ENCODE peak calls at places on chromosomes 4 and X, in six cellular contexts. One of them, this sample, is unnamed.
A peak's percentile ranks its signal among the peaks of the same experiment; 100 is the strongest.

GRCh38 chrX:97672608-97673007 is 788.9 kb downstream of the RPA4 start:
- DNase-seq in cardiac muscle cell: no peak
- DNase-seq in SJSA1: no peak
- DNase-seq in stomach: no peak
- DNase-seq in uterus: no peak
- DNase-seq in tibial nerve: no peak
- DNase-seq in this sample: no peak

GRCh38 chr4:156672492-156672891 is 299.1 kb downstream of the PDGFC start:
- DNase-seq in uterus: no peak
- DNase-seq in cardiac muscle cell: peak; percentile 4
- DNase-seq in tibial nerve: no peak
- DNase-seq in stomach: no peak
- DNase-seq in SJSA1: no peak
- DNase-seq in this sample: no peak

GRCh38 chr4:87497141-87497540 is 32.0 kb downstream of the SPARCL1 start:
- DNase-seq in stomach: no peak
- DNase-seq in uterus: no peak
- DNase-seq in SJSA1: no peak
- DNase-seq in tibial nerve: no peak
- DNase-seq in cardiac muscle cell: no peak
- DNase-seq in this sample: no peak

GRCh38 chr4:30720021-30720655 is at the start of gene PCDH7:
- DNase-seq in cardiac muscle cell: peak; percentile 49
- DNase-seq in uterus: peak; percentile 46
- DNase-seq in SJSA1: no peak
- DNase-seq in tibial nerve: no peak
- DNase-seq in stomach: peak; percentile 37
- DNase-seq in this sample: no peak

GRCh38 chr4:138113819-138114415 is 128.2 kb downstream of the SLC7A11 start:
- DNase-seq in cardiac muscle cell: peak; percentile 54
- DNase-seq in uterus: no peak
- DNase-seq in SJSA1: no peak
- DNase-seq in tibial nerve: no peak
- DNase-seq in stomach: no peak
- DNase-seq in this sample: no peak

GRCh38 chr4:6199344-6199921 is 916 bp downstream of the JAKMIP1 start:
- DNase-seq in cardiac muscle cell: no peak
- DNase-seq in tibial nerve: no peak
- DNase-seq in stomach: no peak
- DNase-seq in uterus: no peak
- DNase-seq in SJSA1: no peak
- DNase-seq in this sample: peak; percentile 61

GRCh38 chr4:151921811-151922210 is 161.0 kb upstream of the GATB start:
- DNase-seq in cardiac muscle cell: no peak
- DNase-seq in stomach: no peak
- DNase-seq in tibial nerve: no peak
- DNase-seq in SJSA1: peak; percentile 14
- DNase-seq in uterus: no peak
- DNase-seq in this sample: no peak

GRCh38 chrX:103376118-103376978 is at the start of gene BEX3:
- DNase-seq in tibial nerve: peak; percentile 15
- DNase-seq in uterus: peak; percentile 47
- DNase-seq in SJSA1: peak; percentile 36
- DNase-seq in stomach: peak; percentile 66
- DNase-seq in cardiac muscle cell: peak; percentile 77
- DNase-seq in this sample: peak; percentile 39

GRCh38 chrX:65671966-65672365 is 4.5 kb downstream of the MSN start:
- DNase-seq in SJSA1: no peak
- DNase-seq in uterus: no peak
- DNase-seq in stomach: no peak
- DNase-seq in cardiac muscle cell: peak; percentile 65
- DNase-seq in tibial nerve: no peak
- DNase-seq in this sample: no peak

GRCh38 chrX:65674351-65674893 is 7.0 kb downstream of the MSN start:
- DNase-seq in SJSA1: no peak
- DNase-seq in stomach: no peak
- DNase-seq in tibial nerve: no peak
- DNase-seq in uterus: no peak
- DNase-seq in cardiac muscle cell: no peak
- DNase-seq in this sample: no peak

GRCh38 chrX:65677954-65678469 is 10.6 kb downstream of the MSN start:
- DNase-seq in SJSA1: peak; percentile 65
- DNase-seq in uterus: peak; percentile 60
- DNase-seq in cardiac muscle cell: peak; percentile 93
- DNase-seq in tibial nerve: no peak
- DNase-seq in stomach: no peak
- DNase-seq in this sample: no peak

GRCh38 chrX:65671286-65671685 is 3.8 kb downstream of the MSN start:
- DNase-seq in stomach: no peak
- DNase-seq in tibial nerve: no peak
- DNase-seq in cardiac muscle cell: no peak
- DNase-seq in uterus: no peak
- DNase-seq in SJSA1: no peak
- DNase-seq in this sample: no peak

GRCh38 chrX:65673857-65674350 is 6.5 kb downstream of the MSN start:
- DNase-seq in uterus: no peak
- DNase-seq in stomach: no peak
- DNase-seq in tibial nerve: no peak
- DNase-seq in cardiac muscle cell: no peak
- DNase-seq in SJSA1: no peak
- DNase-seq in this sample: no peak
- H3K4me1 ChIP-seq in uterus: no peaks in the 10 kb centered on the region
- H3K4me1 ChIP-seq in stomach: peaks cover 73% of the 10 kb centered on the region
- H3K4me1 ChIP-seq in tibial nerve: no peaks in the 10 kb centered on the region
- H3K4me1 ChIP-seq in cardiac muscle cell: peaks cover 13% of the 10 kb centered on the region
- H3K4me1 ChIP-seq in SJSA1: peaks cover 59% of the 10 kb centered on the region
- H3K4me1 ChIP-seq in this sample: peaks cover 69% of the 10 kb centered on the region

GRCh38 chrX:151879856-151880255 is 32.8 kb upstream of the MAGEA4 start:
- DNase-seq in tibial nerve: no peak
- DNase-seq in cardiac muscle cell: no peak
- DNase-seq in stomach: no peak
- DNase-seq in uterus: no peak
- DNase-seq in SJSA1: no peak
- DNase-seq in this sample: no peak
- H3K4me1 ChIP-seq in tibial nerve: no peaks in the 10 kb centered on the region
- H3K4me1 ChIP-seq in cardiac muscle cell: no peaks in the 10 kb centered on the region
- H3K4me1 ChIP-seq in stomach: no peaks in the 10 kb centered on the region
- H3K4me1 ChIP-seq in uterus: no peaks in the 10 kb centered on the region
- H3K4me1 ChIP-seq in SJSA1: no peaks in the 10 kb centered on the region
- H3K4me1 ChIP-seq in this sample: no peaks in the 10 kb centered on the region

GRCh38 chrX:120456973-120457372 is 12.1 kb downstream of the LAMP2 start:
- DNase-seq in uterus: no peak
- DNase-seq in SJSA1: peak; percentile 26
- DNase-seq in stomach: no peak
- DNase-seq in tibial nerve: no peak
- DNase-seq in cardiac muscle cell: no peak
- DNase-seq in this sample: peak; percentile 18
- H3K4me1 ChIP-seq in uterus: no peaks in the 10 kb centered on the region
- H3K4me1 ChIP-seq in SJSA1: peaks cover 27% of the 10 kb centered on the region
- H3K4me1 ChIP-seq in stomach: peaks cover 12% of the 10 kb centered on the region
- H3K4me1 ChIP-seq in tibial nerve: no peaks in the 10 kb centered on the region
- H3K4me1 ChIP-seq in cardiac muscle cell: peaks cover 1% of the 10 kb centered on the region
- H3K4me1 ChIP-seq in this sample: peaks cover 26% of the 10 kb centered on the region

GRCh38 chr4:186934255-186934654 is 210.6 kb upstream of the FAT1 start:
- DNase-seq in uterus: no peak
- DNase-seq in tibial nerve: no peak
- DNase-seq in cardiac muscle cell: no peak
- DNase-seq in stomach: no peak
- DNase-seq in SJSA1: no peak
- DNase-seq in this sample: no peak
- H3K4me1 ChIP-seq in uterus: no peaks in the 10 kb centered on the region
- H3K4me1 ChIP-seq in tibial nerve: no peaks in the 10 kb centered on the region
- H3K4me1 ChIP-seq in cardiac muscle cell: peaks cover 10% of the 10 kb centered on the region
- H3K4me1 ChIP-seq in stomach: peaks cover 21% of the 10 kb centered on the region
- H3K4me1 ChIP-seq in SJSA1: peaks cover 41% of the 10 kb centered on the region
- H3K4me1 ChIP-seq in this sample: no peaks in the 10 kb centered on the region

DNA sequence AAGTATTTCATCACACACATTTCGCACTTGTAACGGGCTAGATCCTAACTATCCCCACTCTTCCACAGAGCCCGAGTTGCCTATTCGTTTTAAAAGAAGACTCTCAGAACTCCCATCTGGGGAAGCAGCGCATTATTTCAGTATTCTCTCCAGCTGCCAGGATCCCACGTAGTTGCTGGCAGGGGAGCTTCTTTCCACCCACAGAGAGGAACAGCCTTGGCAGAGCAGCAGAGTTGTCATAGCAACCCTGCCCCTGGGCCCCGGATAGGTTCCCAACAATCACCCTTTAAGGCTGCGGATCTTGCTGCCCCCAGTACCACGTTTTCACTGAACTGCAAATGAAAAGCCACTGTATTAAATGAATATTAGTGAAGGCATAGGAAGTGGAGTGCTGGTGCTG is 106.7 kb downstream of the GPM6A start:
- DNase-seq in tibial nerve: no peak
- DNase-seq in uterus: no peak
- DNase-seq in SJSA1: no peak
- DNase-seq in stomach: no peak
- DNase-seq in cardiac muscle cell: peak; percentile 0
- DNase-seq in this sample: no peak
- H3K4me1 ChIP-seq in tibial nerve: no peaks in the 10 kb centered on the region
- H3K4me1 ChIP-seq in uterus: no peaks in the 10 kb centered on the region
- H3K4me1 ChIP-seq in SJSA1: no peaks in the 10 kb centered on the region
- H3K4me1 ChIP-seq in stomach: no peaks in the 10 kb centered on the region
- H3K4me1 ChIP-seq in cardiac muscle cell: no peaks in the 10 kb centered on the region
- H3K4me1 ChIP-seq in this sample: no peaks in the 10 kb centered on the region

GRCh38 chr4:1208266-1208961 is 36.0 kb upstream of the SPON2 start:
- DNase-seq in cardiac muscle cell: peak; percentile 53
- DNase-seq in stomach: no peak
- DNase-seq in uterus: peak; percentile 40
- DNase-seq in SJSA1: no peak
- DNase-seq in tibial nerve: no peak
- DNase-seq in this sample: no peak

GRCh38 chr4:1205641-1206298 is 33.4 kb upstream of the SPON2 start:
- DNase-seq in cardiac muscle cell: no peak
- DNase-seq in stomach: peak; percentile 23
- DNase-seq in tibial nerve: peak; percentile 6
- DNase-seq in SJSA1: no peak
- DNase-seq in uterus: peak; percentile 18
- DNase-seq in this sample: no peak

GRCh38 chr4:1207603-1208265 is 35.4 kb upstream of the SPON2 start:
- DNase-seq in SJSA1: no peak
- DNase-seq in tibial nerve: peak; percentile 56
- DNase-seq in stomach: peak; percentile 66
- DNase-seq in cardiac muscle cell: peak; percentile 89
- DNase-seq in uterus: peak; percentile 84
- DNase-seq in this sample: no peak

GRCh38 chr4:1206299-1207156 is 34.1 kb upstream of the SPON2 start:
- DNase-seq in uterus: peak; percentile 18
- DNase-seq in stomach: no peak
- DNase-seq in cardiac muscle cell: no peak
- DNase-seq in SJSA1: no peak
- DNase-seq in tibial nerve: peak; percentile 4
- DNase-seq in this sample: no peak

GRCh38 chr4:1207157-1207470 is 34.7 kb upstream of the SPON2 start:
- DNase-seq in stomach: no peak
- DNase-seq in uterus: peak; percentile 23
- DNase-seq in cardiac muscle cell: no peak
- DNase-seq in SJSA1: no peak
- DNase-seq in tibial nerve: peak; percentile 10
- DNase-seq in this sample: no peak
- H3K4me1 ChIP-seq in stomach: peaks cover 95% of the 10 kb centered on the region
- H3K4me1 ChIP-seq in uterus: peaks cover 45% of the 10 kb centered on the region
- H3K4me1 ChIP-seq in cardiac muscle cell: peaks cover 5% of the 10 kb centered on the region
- H3K4me1 ChIP-seq in SJSA1: no peaks in the 10 kb centered on the region
- H3K4me1 ChIP-seq in tibial nerve: peaks cover 5% of the 10 kb centered on the region
- H3K4me1 ChIP-seq in this sample: peaks cover 22% of the 10 kb centered on the region

GRCh38 chrX:12948495-12948894 is 26.4 kb upstream of the TMSB4X start:
- DNase-seq in tibial nerve: no peak
- DNase-seq in SJSA1: no peak
- DNase-seq in stomach: no peak
- DNase-seq in cardiac muscle cell: no peak
- DNase-seq in uterus: no peak
- DNase-seq in this sample: no peak
- H3K4me1 ChIP-seq in tibial nerve: no peaks in the 10 kb centered on the region
- H3K4me1 ChIP-seq in SJSA1: peaks cover 37% of the 10 kb centered on the region
- H3K4me1 ChIP-seq in stomach: peaks cover 37% of the 10 kb centered on the region
- H3K4me1 ChIP-seq in cardiac muscle cell: no peaks in the 10 kb centered on the region
- H3K4me1 ChIP-seq in uterus: no peaks in the 10 kb centered on the region
- H3K4me1 ChIP-seq in this sample: peaks cover 68% of the 10 kb centered on the region

GRCh38 chr4:23333556-23333945 is 556.3 kb downstream of the PPARGC1A start:
- DNase-seq in SJSA1: no peak
- DNase-seq in stomach: no peak
- DNase-seq in uterus: no peak
- DNase-seq in cardiac muscle cell: peak; percentile 56
- DNase-seq in tibial nerve: no peak
- DNase-seq in this sample: no peak
- H3K4me1 ChIP-seq in SJSA1: no peaks in the 10 kb centered on the region
- H3K4me1 ChIP-seq in stomach: peaks cover 3% of the 10 kb centered on the region
- H3K4me1 ChIP-seq in uterus: no peaks in the 10 kb centered on the region
- H3K4me1 ChIP-seq in cardiac muscle cell: peaks cover 14% of the 10 kb centered on the region
- H3K4me1 ChIP-seq in tibial nerve: no peaks in the 10 kb centered on the region
- H3K4me1 ChIP-seq in this sample: peaks cover 10% of the 10 kb centered on the region

This sample was measured in CD4-positive, CD25-positive, alpha-beta regulatory T cell.